ENCODE peak calls at places on chromosomes 13 and 19, in eight cellular contexts. W is ELR; R is central memory CD4-positive, alpha-beta T cell; D is renal cortical epithelial cell; M is T-cell; B is H1; X is lower leg skin; O is stimulated activated CD8-positive, alpha-beta memory T cell treated with anti-CD3 and anti-CD28 coated beads, Interleukin-2, amount 100 ng/mL, for 1 hour. Z is an unnamed sample.

GRCh38 chr19:41235480-41235879 is 16.5 kb downstream of the AXL start:
- DNase-seq in X (no peak), R (no peak), W (no peak), O (no peak), M (no peak), D (no peak), B (no peak), Z (no peak)

GRCh38 chr13:52827839-52828238 is 20.6 kb downstream of the PCDH8 start:
- DNase-seq in W (no peak), D (no peak), O (no peak), X (no peak), R (no peak), B (no peak), M (no peak), Z (no peak)

GRCh38 chr19:47514151-47514868 is 553 bp downstream of the NAPA start:
- DNase-seq in B (no peak), X (no peak), M (peak), D (no peak), O (no peak), R (no peak), W (peak), Z (no peak)

GRCh38 chr19:4660181-4660791 is 9.9 kb downstream of the MYDGF start:
- DNase-seq in B (no peak), R (no peak), D (no peak), O (no peak), X (no peak), M (no peak), W (peak), Z (no peak)

GRCh38 chr13:99800004-99800403 is 171.6 kb downstream of the ZIC5 start:
- DNase-seq in B (no peak), R (no peak), X (no peak), M (no peak), D (no peak), W (no peak), O (no peak), Z (no peak)

GRCh38 chr19:19997656-19998268 is 41.5 kb downstream of the ZNF682 start:
- DNase-seq in R (peak), X (no peak), W (peak), D (no peak), O (peak), M (peak), B (peak), Z (no peak)

GRCh38 chr13:44592448-44592847 is 16.3 kb upstream of the TSC22D1 start:
- DNase-seq in X (no peak), R (no peak), M (no peak), B (no peak), O (no peak), D (no peak), W (no peak), Z (no peak)

GRCh38 chr13:37194428-37194861 is 89.0 kb upstream of the CSNK1A1L start:
- DNase-seq in B (no peak), O (no peak), R (no peak), M (no peak), W (peak), X (no peak), D (no peak), Z (peak)

GRCh38 chr13:60111726-60112125 is 52.0 kb downstream of the DIAPH3 start:
- DNase-seq in W (peak), B (no peak), R (no peak), M (no peak), D (no peak), O (no peak), X (no peak), Z (peak)

GRCh38 chr13:98664924-98665637 is 87.4 kb downstream of the SLC15A1 start:
- DNase-seq in X (no peak), B (no peak), D (peak), M (no peak), R (no peak), W (peak), O (no peak), Z (no peak)

GRCh38 chr19:54162241-54162805 is 2.8 kb upstream of the LENG1 start:
- DNase-seq in D (peak), M (peak), O (peak), X (peak), R (peak), B (no peak), W (peak), Z (peak)

GRCh38 chr19:51560339-51560738 is 10.7 kb upstream of the ZNF175 start:
- DNase-seq in M (no peak), X (no peak), O (no peak), D (no peak), B (no peak), W (no peak), R (no peak), Z (no peak)

GRCh38 chr19:46373573-46374359 is 26.9 kb downstream of the PPP5C start:
- DNase-seq in M (no peak), D (peak), B (peak), R (no peak), O (no peak), W (peak), X (peak), Z (peak)

GRCh38 chr13:40963927-40964326 is 55.2 kb downstream of the ELF1 start:
- DNase-seq in D (peak), X (no peak), R (no peak), B (no peak), W (peak), O (no peak), M (no peak), Z (peak)

GRCh38 chr19:15487038-15487437 is 7.7 kb upstream of the PGLYRP2 start:
- DNase-seq in X (no peak), B (no peak), R (no peak), M (no peak), W (no peak), D (no peak), O (no peak), Z (no peak)

GRCh38 chr19:28501979-28502378 is 711.0 kb downstream of the UQCRFS1 start:
- DNase-seq in R (no peak), B (no peak), W (no peak), O (no peak), X (no peak), D (no peak), M (no peak), Z (no peak)

GRCh38 chr13:94119360-94119936 is 360.0 kb downstream of the DCT start:
- DNase-seq in M (no peak), X (no peak), O (no peak), W (no peak), R (no peak), B (no peak), D (peak), Z (no peak)

GRCh38 chr13:50800091-50800739 is 43.3 kb downstream of the DLEU7 start:
- DNase-seq in O (no peak), D (peak), B (no peak), X (no peak), M (no peak), W (no peak), R (no peak), Z (no peak)

GRCh38 chr19:9818175-9818733 is 625 bp downstream of the FBXL12 start:
- DNase-seq in B (no peak), W (no peak), O (no peak), R (no peak), D (no peak), M (no peak), X (no peak), Z (no peak)

GRCh38 chr13:48579167-48579918 is 46.5 kb upstream of the RCBTB2 start:
- DNase-seq in M (no peak), X (no peak), B (no peak), O (no peak), R (no peak), D (no peak), W (no peak), Z (no peak)

GRCh38 chr19:58538257-58539168 is 5.4 kb upstream of the TRIM28 start:
- DNase-seq in D (no peak), B (no peak), O (no peak), M (no peak), X (no peak), W (no peak), R (no peak), Z (no peak)

GRCh38 chr13:30504081-30504480 is 38.3 kb upstream of the HMGB1 start:
- DNase-seq in O (no peak), R (no peak), W (no peak), X (no peak), B (no peak), M (no peak), D (no peak), Z (peak)